ENCODE peak calls at places on chromosome 7, in nine cellular contexts. T is nucleus accumbens; F is stromal cell of bone marrow; V is endothelial cell; Z is activated naive CD8-positive, alpha-beta T cell treated with anti-CD3 and anti-CD28 coated beads, Interleukin-2, amount 50 U/mL, for 24 hours; A is H54; E is activated B cell treated with CpG ODN at 0.5 μM for 24 hours; D is endothelial cell of umbilical vein; S is A549. L is an unnamed sample.

GRCh38 chr7:152351168-152351567 is 84.6 kb downstream of the KMT2C start:
- DNase-seq in T (no peak), F (no peak), V (no peak), Z (no peak), A (no peak), E (no peak), D (no peak), S (no peak), L (no peak)

GRCh38 chr7:138115047-138115446 is 38.8 kb downstream of the AKR1D1 start:
- DNase-seq in T (no peak), F (no peak), V (no peak), Z (no peak), A (no peak), E (no peak), D (no peak), S (no peak), L (no peak)

GRCh38 chr7:111041577-111041976 is 49.4 kb upstream of the LRRN3 start:
- DNase-seq in T (no peak), F (no peak), V (no peak), Z (no peak), A (no peak), E (no peak), D (peak), S (no peak), L (no peak)

GRCh38 chr7:91226411-91226810 is 37.8 kb upstream of the FZD1 start:
- DNase-seq in T (no peak), F (no peak), V (no peak), Z (no peak), A (no peak), E (no peak), D (no peak), S (no peak), L (no peak)

GRCh38 chr7:24764972-24765744 is 7.9 kb upstream of the GSDME start:
- DNase-seq in T (no peak), F (no peak), V (no peak), Z (no peak), A (no peak), E (no peak), D (no peak), S (no peak), L (no peak)

GRCh38 chr7:28530175-28531142 is 118.1 kb downstream of the CREB5 start:
- DNase-seq in T (no peak), F (no peak), V (no peak), Z (no peak), A (no peak), E (no peak), D (peak), S (no peak), L (no peak)

GRCh38 chr7:2684501-2684900 is 3.5 kb upstream of the AMZ1 start:
- DNase-seq in T (no peak), F (no peak), V (no peak), Z (no peak), A (no peak), E (no peak), D (no peak), S (no peak), L (no peak)

GRCh38 chr7:87219545-87220025 is at the start of gene TMEM243:
- DNase-seq in T (peak), F (no peak), V (peak), Z (peak), A (peak), E (peak), D (peak), S (peak), L (peak)

GRCh38 chr7:85583225-85583672 is 396.4 kb upstream of the SEMA3D start:
- DNase-seq in T (no peak), F (no peak), V (no peak), Z (no peak), A (no peak), E (no peak), D (no peak), S (no peak), L (no peak)

GRCh38 chr7:17963281-17963680 is 23.0 kb upstream of the SNX13 start:
- DNase-seq in T (no peak), F (peak), V (no peak), Z (no peak), A (no peak), E (no peak), D (no peak), S (no peak), L (no peak)

GRCh38 chr7:56810466-56810865 is 321.8 kb downstream of the ZNF479 start:
- DNase-seq in T (no peak), F (no peak), V (no peak), Z (no peak), A (no peak), E (no peak), D (no peak), S (no peak), L (no peak)

GRCh38 chr7:105024734-105025133 is 10.7 kb downstream of the KMT2E start:
- DNase-seq in T (no peak), F (no peak), V (no peak), Z (no peak), A (no peak), E (no peak), D (no peak), S (no peak), L (no peak)

GRCh38 chr7:42560866-42561265 is 323.9 kb upstream of the GLI3 start:
- DNase-seq in T (no peak), F (no peak), V (no peak), Z (no peak), A (no peak), E (no peak), D (no peak), S (no peak), L (no peak)

GRCh38 chr7:157874208-157874816 is 537.5 kb downstream of the DNAJB6 start:
- DNase-seq in T (no peak), F (no peak), V (no peak), Z (no peak), A (no peak), E (no peak), D (no peak), S (no peak), L (no peak)

GRCh38 chr7:132793474-132793873 is 217.2 kb upstream of the PLXNA4 start:
- DNase-seq in T (no peak), F (no peak), V (no peak), Z (no peak), A (no peak), E (no peak), D (peak), S (no peak), L (peak)

GRCh38 chr7:106668853-106669539 is 8.0 kb upstream of the CCDC71L start:
- DNase-seq in T (no peak), F (no peak), V (no peak), Z (no peak), A (no peak), E (no peak), D (no peak), S (no peak), L (no peak)

GRCh38 chr7:94182066-94182465 is 177.9 kb upstream of the BET1 start:
- DNase-seq in T (no peak), F (peak), V (no peak), Z (no peak), A (peak), E (no peak), D (peak), S (peak), L (no peak)

GRCh38 chr7:329691-330281 is 39.8 kb downstream of the FOXL3 start:
- DNase-seq in T (no peak), F (no peak), V (no peak), Z (no peak), A (no peak), E (no peak), D (no peak), S (no peak), L (no peak)

GRCh38 chr7:90739731-90740130 is 143.6 kb downstream of the CDK14 start:
- DNase-seq in T (no peak), F (no peak), V (no peak), Z (no peak), A (no peak), E (no peak), D (no peak), S (no peak), L (no peak)

GRCh38 chr7:30159698-30160143 is 24.9 kb downstream of the MTURN start:
- DNase-seq in T (no peak), F (no peak), V (no peak), Z (peak), A (peak), E (no peak), D (no peak), S (no peak), L (no peak)

GRCh38 chr7:15851201-15851600 is 164.7 kb upstream of the MEOX2 start:
- DNase-seq in T (no peak), F (no peak), V (no peak), Z (no peak), A (no peak), E (no peak), D (no peak), S (no peak), L (no peak)

GRCh38 chr7:140417456-140418155 is 13.7 kb downstream of the RAB19 start:
- DNase-seq in T (no peak), F (no peak), V (no peak), Z (no peak), A (no peak), E (no peak), D (no peak), S (no peak), L (no peak)

GRCh38 chr7:130893441-130893894 is 159.5 kb upstream of the KLF14 start:
- DNase-seq in T (no peak), F (peak), V (no peak), Z (no peak), A (no peak), E (no peak), D (no peak), S (no peak), L (no peak)

GRCh38 chr7:2800923-2801682 is 43.0 kb downstream of the GNA12 start:
- DNase-seq in T (no peak), F (peak), V (no peak), Z (no peak), A (no peak), E (no peak), D (no peak), S (no peak), L (no peak)

GRCh38 chr7:2929321-2930201 is 85.5 kb upstream of the GNA12 start:
- DNase-seq in T (no peak), F (no peak), V (no peak), Z (no peak), A (no peak), E (no peak), D (no peak), S (no peak), L (peak)

GRCh38 chr7:133730360-133730759 is 396.8 kb upstream of the LRGUK start:
- DNase-seq in T (no peak), F (no peak), V (no peak), Z (no peak), A (no peak), E (no peak), D (no peak), S (no peak), L (no peak)

GRCh38 chr7:13336227-13336626 is 648.8 kb downstream of the ARL4A start:
- DNase-seq in T (no peak), F (peak), V (no peak), Z (no peak), A (no peak), E (no peak), D (no peak), S (no peak), L (no peak)

GRCh38 chr7:23001610-23002009 is 12.3 kb downstream of the HYCC1 start:
- DNase-seq in T (no peak), F (no peak), V (no peak), Z (no peak), A (no peak), E (no peak), D (no peak), S (no peak), L (no peak)

GRCh38 chr7:111098011-111098925 is 7.3 kb downstream of the LRRN3 start:
- DNase-seq in T (no peak), F (no peak), V (peak), Z (peak), A (no peak), E (peak), D (peak), S (no peak), L (peak)

GRCh38 chr7:6232534-6232933 is 39.9 kb downstream of the CYTH3 start:
- DNase-seq in T (no peak), F (no peak), V (no peak), Z (no peak), A (no peak), E (no peak), D (peak), S (no peak), L (no peak)

GRCh38 chr7:116408166-116408565 is 91.4 kb upstream of the CAV2 start:
- DNase-seq in T (no peak), F (no peak), V (no peak), Z (no peak), A (no peak), E (no peak), D (peak), S (no peak), L (no peak)

GRCh38 chr7:9488555-9488954 is 1055.1 kb downstream of the NXPH1 start:
- DNase-seq in T (no peak), F (peak), V (no peak), Z (no peak), A (peak), E (no peak), D (peak), S (no peak), L (no peak)

GRCh38 chr7:136677456-136678365 is 190.7 kb upstream of the CHRM2 start:
- DNase-seq in T (no peak), F (no peak), V (no peak), Z (no peak), A (no peak), E (no peak), D (no peak), S (no peak), L (no peak)

GRCh38 chr7:150451097-150451793 is 815 bp downstream of the GIMAP8 start:
- DNase-seq in T (no peak), F (no peak), V (no peak), Z (peak), A (no peak), E (no peak), D (peak), S (no peak), L (peak)

GRCh38 chr7:103683348-103683747 is 237.3 kb upstream of the SLC26A5 start:
- DNase-seq in T (no peak), F (no peak), V (no peak), Z (no peak), A (no peak), E (no peak), D (no peak), S (no peak), L (no peak)

L was measured in retina.